ENCODE peak calls at places on chromosomes 11 and 22, in four cellular contexts. Q is GM12878, V is HepG2, H is K562. Z is an unnamed sample.

GRCh38 chr11:792873-793272 is 3.0 kb upstream of the CEND1 start:
- DNase-seq in Q (no peak), V (no peak), H (no peak), Z (no peak)

GRCh38 chr22:32591620-32592019 is 117.0 kb downstream of the FBXO7 start:
- DNase-seq in V (no peak), H (no peak), Q (no peak), Z (no peak)

GRCh38 chr22:35959121-35959800 is 69.4 kb downstream of the RBFOX2 start:
- DNase-seq in V (no peak), Q (no peak), H (no peak), Z (no peak)

GRCh38 chr22:44926124-44926475 is 83.7 kb downstream of the PHF21B start:
- DNase-seq in V (no peak), Q (no peak), H (no peak), Z (no peak)

GRCh38 chr22:49968831-49969661 is 8.5 kb downstream of the PIM3 start:
- DNase-seq in V (no peak), Q (no peak), H (no peak), Z (no peak)

GRCh38 chr11:131353761-131354160 is 16.7 kb upstream of the NTM start:
- DNase-seq in H (no peak), V (no peak), Q (no peak), Z (no peak)

GRCh38 chr11:42960521-42961088 is 351.2 kb upstream of the API5 start:
- DNase-seq in Q (no peak), V (no peak), H (no peak), Z (no peak)

GRCh38 chr11:125192717-125193116 is 28.2 kb downstream of the PKNOX2 start:
- DNase-seq in Q (no peak), H (no peak), V (no peak), Z (no peak)

GRCh38 chr11:10450451-10451398 is 4.3 kb upstream of the AMPD3 start:
- DNase-seq in V (peak), H (no peak), Q (no peak), Z (peak)

GRCh38 chr22:22884010-22884887 is 3.4 kb upstream of the IGLL5 start:
- DNase-seq in Q (no peak), H (peak), V (peak), Z (peak)

GRCh38 chr22:22887621-22888503 is at the start of gene IGLL5:
- DNase-seq in H (peak), Q (no peak), V (no peak), Z (no peak)

GRCh38 chr22:22886546-22886945 is 1.1 kb upstream of the IGLL5 start:
- DNase-seq in V (no peak), H (peak), Q (no peak), Z (no peak)

GRCh38 chr22:22883090-22883727 is 4.4 kb upstream of the IGLL5 start:
- DNase-seq in V (no peak), H (peak), Q (no peak), Z (no peak)

GRCh38 chr22:22884888-22885840 is 2.5 kb upstream of the IGLL5 start:
- DNase-seq in V (no peak), Q (no peak), H (peak), Z (no peak)
- TF ChIP-seq ATF3 in V (no peak), Q (no peak), H (no peak), Z (no peak)

GRCh38 chr22:46087816-46088277 is 62.5 kb upstream of the PPARA start:
- DNase-seq in H (peak), Q (no peak), V (no peak), Z (peak)
- TF ChIP-seq CREB1 in H (no peak), Q (no peak), V (no peak), Z (no peak)

GRCh38 chr11:79438631-79439429 is 2.0 kb downstream of the TENM4 start:
- DNase-seq in Q (no peak), V (no peak), H (no peak), Z (peak)
- TF ChIP-seq USF2 in Q (no peak), V (no peak), H (no peak), Z (no peak)

DNA sequence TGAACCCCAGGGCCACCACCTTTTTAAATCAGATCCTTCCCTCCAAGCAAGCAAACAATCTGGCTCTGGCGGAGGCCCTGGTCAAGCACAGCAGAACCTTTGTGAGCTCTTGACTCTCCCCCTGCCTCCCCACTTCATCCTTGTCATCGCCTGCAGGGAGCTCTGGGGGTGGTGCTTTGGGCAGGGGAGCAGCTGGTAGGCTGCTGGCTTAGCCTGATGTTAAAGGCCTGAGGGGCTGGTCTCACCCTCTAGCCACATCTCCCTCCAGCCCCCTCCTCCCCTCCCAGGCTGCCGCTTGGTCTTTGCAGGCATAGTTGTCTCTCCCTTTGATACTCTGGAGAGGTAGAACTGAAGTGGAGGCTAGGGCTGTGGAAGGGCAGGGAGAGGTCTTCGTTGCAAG is 50.9 kb downstream of the THAP12 start:
- DNase-seq in V (peak), Q (no peak), H (no peak), Z (peak)
- TF ChIP-seq ATF3 in V (no peak), Q (no peak), H (no peak), Z (no peak)

GRCh38 chr22:37411655-37412054 is 15.6 kb downstream of the ELFN2 start:
- DNase-seq in H (no peak), V (no peak), Q (no peak), Z (no peak)

GRCh38 chr22:37412445-37413250 is 14.6 kb downstream of the ELFN2 start:
- DNase-seq in Q (no peak), H (no peak), V (no peak), Z (no peak)

GRCh38 chr22:37415210-37415609 is 12.1 kb downstream of the ELFN2 start:
- DNase-seq in Q (no peak), V (no peak), H (no peak), Z (no peak)

GRCh38 chr22:37414288-37414687 is 13.0 kb downstream of the ELFN2 start:
- DNase-seq in Q (no peak), V (no peak), H (no peak), Z (no peak)

GRCh38 chr22:37413546-37413945 is 13.7 kb downstream of the ELFN2 start:
- DNase-seq in V (no peak), H (no peak), Q (no peak), Z (no peak)
- TF ChIP-seq CREB1 in V (no peak), H (no peak), Q (no peak), Z (no peak)

GRCh38 chr22:26461188-26461810 is 22.3 kb downstream of the HPS4 start:
- DNase-seq in Q (no peak), H (peak), V (peak), Z (peak)

GRCh38 chr22:26462051-26462450 is 21.5 kb downstream of the HPS4 start:
- DNase-seq in Q (no peak), H (no peak), V (no peak), Z (no peak)

GRCh38 chr22:26463688-26464087 is 19.9 kb downstream of the HPS4 start:
- DNase-seq in V (no peak), H (no peak), Q (no peak), Z (no peak)

GRCh38 chr22:26464312-26464711 is 19.3 kb downstream of the HPS4 start:
- DNase-seq in H (no peak), Q (no peak), V (no peak), Z (no peak)

DNA sequence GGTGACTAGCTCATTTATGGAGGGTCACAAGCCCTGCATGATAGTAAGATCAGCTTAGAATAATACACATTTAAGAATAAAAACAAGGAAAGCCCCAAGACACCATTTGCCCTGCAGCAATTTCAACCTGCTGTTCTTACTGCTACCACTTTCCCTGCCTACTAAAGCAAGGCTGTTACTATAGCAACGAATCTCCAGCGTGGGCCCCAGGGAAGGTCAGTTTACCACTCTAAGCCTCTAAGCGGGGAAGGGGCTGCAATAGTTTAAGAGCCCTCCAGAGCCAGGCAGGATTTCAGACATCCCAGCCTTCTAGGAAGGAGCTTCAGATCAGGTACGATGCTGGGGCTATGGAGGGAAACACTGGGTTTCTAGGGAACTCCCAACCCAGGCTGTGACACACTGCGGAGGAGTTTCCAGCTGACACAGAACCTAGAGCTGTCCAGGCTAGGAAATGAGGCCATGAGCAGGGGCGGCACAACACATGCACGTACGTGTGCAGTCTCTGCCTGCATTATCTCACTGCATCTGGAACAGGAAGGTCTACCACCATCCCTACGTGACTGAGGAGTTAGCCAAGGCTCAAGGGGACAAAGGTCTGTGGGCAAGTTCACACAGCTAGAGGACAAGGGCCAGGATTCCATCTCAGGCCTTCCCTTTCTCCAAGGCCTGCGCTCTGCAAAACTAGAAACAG is 20.5 kb downstream of the HPS4 start:
- DNase-seq in V (no peak), H (no peak), Q (no peak), Z (no peak)
- TF ChIP-seq USF2 in V (no peak), H (no peak), Q (no peak), Z (no peak)

DNA sequence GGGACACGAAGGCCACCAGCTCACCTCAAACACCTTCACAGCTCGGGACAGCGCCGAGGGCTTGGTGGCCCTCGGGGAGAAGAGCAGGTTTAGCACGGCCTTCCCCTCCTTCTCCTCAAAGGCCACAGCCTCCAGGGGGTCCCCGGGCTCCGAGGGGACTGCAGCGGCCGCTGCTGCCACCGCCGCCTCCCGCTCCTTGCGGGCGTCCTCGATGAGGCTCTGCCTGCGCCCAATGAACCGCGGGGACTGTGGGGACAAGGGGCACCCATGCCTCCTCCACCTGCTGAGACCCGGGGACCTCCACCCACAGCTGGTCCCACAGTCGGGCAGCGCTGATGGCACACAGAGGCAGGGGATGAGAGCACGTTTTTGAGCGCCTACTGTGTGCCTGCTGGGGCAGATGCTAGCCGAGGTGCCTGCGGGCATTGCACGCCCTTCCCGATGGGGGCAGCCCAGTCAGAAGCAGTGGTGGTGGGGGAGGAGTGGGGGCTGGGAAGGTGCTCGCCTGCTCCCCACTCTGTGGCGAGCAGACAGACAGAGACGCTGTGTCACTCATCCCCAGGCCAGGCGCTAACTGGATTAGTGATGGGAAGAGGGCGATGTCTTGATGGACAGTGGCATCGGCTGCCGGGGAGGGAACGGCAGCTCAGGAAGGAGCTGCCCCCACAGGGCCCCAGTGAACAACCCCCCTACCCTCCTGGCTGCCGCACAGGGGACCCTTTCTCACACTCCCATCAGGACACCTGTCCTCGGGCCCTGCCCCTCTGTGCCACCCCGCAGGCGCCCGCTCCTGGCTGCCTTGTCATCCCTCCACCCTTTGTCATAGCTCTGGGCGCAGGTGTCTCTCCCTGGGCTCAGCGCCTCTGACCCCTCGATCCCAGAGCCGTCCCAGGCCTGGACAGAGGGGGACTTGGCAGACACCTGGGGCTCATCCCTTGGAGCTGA is 1.7 kb downstream of the TH start:
- DNase-seq in Q (no peak), H (no peak), V (no peak), Z (no peak)
- TF ChIP-seq ATF3 in Q (no peak), H (no peak), V (no peak), Z (no peak)

DNA sequence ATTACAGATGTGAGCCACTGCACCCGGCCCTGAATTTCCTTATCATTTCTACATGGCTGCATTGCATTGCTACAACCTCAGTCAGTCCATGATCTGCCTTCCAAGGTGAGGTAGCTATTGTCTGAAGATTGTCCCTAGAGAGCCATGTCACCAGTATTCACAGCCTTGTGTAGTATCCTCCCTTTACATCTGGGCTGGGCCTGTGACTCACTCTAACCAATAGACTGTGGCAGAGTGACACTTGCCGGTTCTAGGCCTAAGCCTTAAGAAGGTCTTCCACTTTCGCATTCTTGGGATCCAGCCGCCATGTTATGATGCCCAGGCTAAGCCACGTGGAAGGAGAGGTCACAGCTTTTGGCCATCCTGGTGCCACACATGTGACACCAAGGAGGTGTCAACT is 10.1 kb upstream of the PLEKHB1 start:
- DNase-seq in H (no peak), V (no peak), Q (no peak), Z (no peak)
- TF ChIP-seq CREB1 in H (no peak), V (no peak), Q (no peak), Z (no peak)

GRCh38 chr11:35098850-35099249 is 40.1 kb upstream of the CD44 start:
- DNase-seq in H (no peak), Q (no peak), V (no peak), Z (no peak)
- TF ChIP-seq USF2 in H (no peak), Q (no peak), V (no peak), Z (no peak)

GRCh38 chr22:37643225-37643847 is 3.9 kb downstream of the SH3BP1 start:
- DNase-seq in Q (no peak), V (no peak), H (peak), Z (peak)
- TF ChIP-seq ATF3 in Q (no peak), V (no peak), H (no peak), Z (no peak)

Z was measured in WTC11.